ENCODE peak calls at places on chromosomes 12 and 14, in five cellular contexts. J is BJ, O is A549, Q is AG04450, K is cardiac muscle cell. T is an unnamed sample.

GRCh38 chr12:11746024-11746771 is 96.7 kb downstream of the ETV6 start:
- DNase-seq in J (no peak), O (peak), Q (no peak), K (peak), T (no peak)

GRCh38 chr14:93045965-93046695 is 69.6 kb downstream of the ITPK1 start:
- DNase-seq in J (peak), O (no peak), Q (peak), K (peak), T (peak)

GRCh38 chr12:115404761-115405470 is 720.9 kb upstream of the TBX3 start:
- DNase-seq in J (peak), O (peak), Q (peak), K (peak), T (peak)

GRCh38 chr12:75099215-75099614 is 110.4 kb downstream of the KCNC2 start:
- DNase-seq in J (no peak), O (no peak), Q (no peak), K (no peak), T (no peak)

GRCh38 chr12:16914853-16915252 is 308.9 kb upstream of the LMO3 start:
- DNase-seq in J (no peak), O (no peak), Q (no peak), K (no peak), T (no peak)

GRCh38 chr14:61188936-61189808 is 92.0 kb downstream of the TMEM30B start:
- DNase-seq in J (no peak), O (peak), Q (no peak), K (peak), T (peak)

GRCh38 chr12:108468149-108468968 is 46.7 kb upstream of the FICD start:
- DNase-seq in J (no peak), O (no peak), Q (no peak), K (peak), T (peak)

GRCh38 chr14:54660712-54661111 is 93.8 kb downstream of the SAMD4A start:
- DNase-seq in J (no peak), O (no peak), Q (no peak), K (no peak), T (no peak)

GRCh38 chr12:16347391-16348298 is at the start of gene MGST1:
- DNase-seq in J (no peak), O (peak), Q (no peak), K (peak), T (peak)

GRCh38 chr14:76236172-76237130 is 84.7 kb downstream of the GPATCH2L start:
- DNase-seq in J (no peak), O (no peak), Q (no peak), K (peak), T (peak)

GRCh38 chr12:92929957-92930356 is 862 bp upstream of the EEA1 start:
- DNase-seq in J (no peak), O (peak), Q (no peak), K (peak), T (no peak)

GRCh38 chr12:92927436-92928116 is 1.5 kb downstream of the EEA1 start:
- DNase-seq in J (no peak), O (peak), Q (no peak), K (peak), T (peak)

GRCh38 chr12:92928431-92928961 is 599 bp downstream of the EEA1 start:
- DNase-seq in J (no peak), O (peak), Q (no peak), K (peak), T (peak)

GRCh38 chr12:92928962-92929915 is at the start of gene EEA1:
- DNase-seq in J (peak), O (peak), Q (peak), K (peak), T (peak)

GRCh38 chr12:92930421-92930820 is 1.3 kb upstream of the EEA1 start:
- DNase-seq in J (no peak), O (no peak), Q (no peak), K (no peak), T (peak)
- H3K4me3 ChIP-seq in J (no peak), O (peak), Q (no peak), K (no peak), T (peak)

GRCh38 chr12:53870122-53870521 is 68.5 kb upstream of the HOXC13 start:
- DNase-seq in J (no peak), O (peak), Q (no peak), K (no peak), T (no peak)
- TF ChIP-seq CTCF in J (no peak), O (no peak), Q (no peak), K (no peak), T (no peak)

GRCh38 chr14:23776296-23776695 is 140.1 kb downstream of the DHRS2 start:
- DNase-seq in J (no peak), O (no peak), Q (no peak), K (no peak), T (no peak)
- H3K4me3 ChIP-seq in J (no peak), O (no peak), Q (no peak), K (no peak), T (no peak)

GRCh38 chr12:57893460-57894353 is 47.2 kb upstream of the CTDSP2 start:
- DNase-seq in J (peak), O (no peak), Q (peak), K (peak), T (peak)
- TF ChIP-seq CTCF in J (peak), O (no peak), Q (no peak), K (peak), T (peak)

GRCh38 chr12:32509328-32510122 is 110.2 kb downstream of the FGD4 start:
- DNase-seq in J (no peak), O (no peak), Q (no peak), K (no peak), T (no peak)
- H3K4me3 ChIP-seq in J (no peak), O (no peak), Q (no peak), K (no peak), T (no peak)